ENCODE peak calls at places on chromosomes 6 and 20, in seven cellular contexts. S, L, F, G, M, I and J are unnamed samples.

GRCh38 chr6:65045801-65046200 is 661.2 kb downstream of the EYS start:
- DNase-seq in M (no peak), I (no peak), S (no peak), L (no peak), G (no peak), F (no peak), J (no peak)

GRCh38 chr6:11585426-11586016 is 48.0 kb downstream of the TMEM170B start:
- DNase-seq in M (no peak), F (no peak), G (peak; percentile 78), S (peak; percentile 63), I (peak; percentile 84), L (no peak), J (no peak)

GRCh38 chr20:43938932-43939761 is 24.5 kb downstream of the TOX2 start:
- DNase-seq in F (no peak), S (peak; percentile 100), L (no peak), G (peak; percentile 100), M (peak; percentile 76), I (peak; percentile 100), J (no peak)

GRCh38 chr20:2524435-2525272 is 11.7 kb upstream of the TMC2 start:
- DNase-seq in G (peak; percentile 79), I (peak; percentile 81), M (peak; percentile 93), S (peak; percentile 40), L (peak; percentile 95), F (peak; percentile 90), J (peak; percentile 98)

GRCh38 chr20:5731753-5732366 is 18.3 kb upstream of the SHLD1 start:
- DNase-seq in L (no peak), G (no peak), I (peak; percentile 28), S (no peak), M (no peak), F (no peak), J (no peak)

GRCh38 chr20:49037962-49038387 is 8.1 kb upstream of the CSE1L start:
- DNase-seq in G (no peak), L (no peak), I (peak; percentile 6), M (no peak), S (no peak), F (no peak), J (no peak)

GRCh38 chr20:7981374-7981773 is 38.2 kb downstream of the TMX4 start:
- DNase-seq in F (no peak), I (no peak), M (no peak), S (no peak), L (no peak), G (no peak), J (no peak)

GRCh38 chr6:134199848-134200606 is 117.9 kb downstream of the SGK1 start:
- DNase-seq in L (no peak), F (no peak), I (no peak), M (no peak), S (no peak), G (no peak), J (no peak)

GRCh38 chr6:121732641-121733040 is 297.2 kb downstream of the GJA1 start:
- DNase-seq in F (no peak), G (no peak), L (no peak), S (no peak), M (no peak), I (peak; percentile 27), J (no peak)

GRCh38 chr6:50520325-50520724 is 193.0 kb upstream of the TFAP2D start:
- DNase-seq in L (no peak), F (no peak), S (no peak), I (no peak), G (no peak), M (no peak), J (no peak)

GRCh38 chr20:62434098-62434497 is 6.8 kb upstream of the RBBP8NL start:
- DNase-seq in G (no peak), L (no peak), I (no peak), M (no peak), F (no peak), S (no peak), J (no peak)

GRCh38 chr20:62437430-62437829 is 10.1 kb upstream of the RBBP8NL start:
- DNase-seq in G (no peak), M (no peak), L (no peak), I (no peak), F (no peak), S (no peak), J (no peak)

GRCh38 chr20:62439218-62439617 is 11.9 kb upstream of the RBBP8NL start:
- DNase-seq in S (no peak), L (no peak), M (no peak), F (no peak), G (no peak), I (no peak), J (no peak)

GRCh38 chr20:62436692-62437091 is 9.4 kb upstream of the RBBP8NL start:
- DNase-seq in F (no peak), G (no peak), S (no peak), I (no peak), L (no peak), M (no peak), J (no peak)

DNA sequence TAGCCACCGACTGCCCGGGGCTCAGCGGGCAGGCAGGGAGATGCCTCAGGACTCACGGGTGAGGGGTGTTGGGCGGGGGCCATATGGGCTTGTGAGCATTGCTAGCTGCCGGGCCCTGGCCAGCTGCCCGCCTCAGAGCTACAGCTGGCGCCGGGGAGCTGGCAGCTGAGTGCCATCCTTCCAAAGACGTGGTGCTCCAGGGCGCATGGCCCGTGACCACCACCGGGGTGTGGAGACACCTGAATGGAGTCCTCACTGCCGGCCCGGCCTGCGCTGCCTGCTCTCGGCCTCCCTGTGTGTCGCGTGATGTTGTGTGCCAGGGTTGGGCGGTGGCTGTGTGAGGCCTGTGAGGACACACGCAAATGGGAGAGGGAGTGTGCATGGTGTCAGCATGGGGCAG is 10.6 kb upstream of the RBBP8NL start:
- DNase-seq in S (no peak), G (no peak), M (no peak), I (no peak), L (peak; percentile 31), F (no peak), J (no peak)
- TF ChIP-seq CTCF in S (no peak), G (no peak), M (no peak), I (no peak), L (no peak), F (no peak), J (no peak)

GRCh38 chr20:50380697-50381040 is 129.5 kb upstream of the PTPN1 start:
- DNase-seq in S (no peak), I (peak; percentile 54), M (no peak), G (peak; percentile 72), L (no peak), F (no peak), J (no peak)
- TF ChIP-seq CTCF in S (peak; percentile 63), I (peak; percentile 59), M (peak; percentile 55), G (peak; percentile 83), L (no peak), F (no peak), J (no peak)

GRCh38 chr6:33826537-33826936 is 22.7 kb upstream of the MLN start:
- DNase-seq in L (no peak), G (no peak), M (no peak), F (no peak), S (no peak), I (no peak), J (no peak)

GRCh38 chr6:33828764-33829731 is 25.2 kb upstream of the MLN start:
- DNase-seq in F (no peak), L (no peak), M (peak; percentile 21), I (no peak), G (no peak), S (no peak), J (no peak)

GRCh38 chr6:33828452-33828763 is 24.6 kb upstream of the MLN start:
- DNase-seq in L (no peak), S (no peak), M (no peak), G (no peak), I (no peak), F (no peak), J (no peak)

GRCh38 chr6:33830635-33831240 is 26.9 kb upstream of the MLN start:
- DNase-seq in I (no peak), F (no peak), L (no peak), M (peak; percentile 28), G (no peak), S (no peak), J (no peak)

DNA sequence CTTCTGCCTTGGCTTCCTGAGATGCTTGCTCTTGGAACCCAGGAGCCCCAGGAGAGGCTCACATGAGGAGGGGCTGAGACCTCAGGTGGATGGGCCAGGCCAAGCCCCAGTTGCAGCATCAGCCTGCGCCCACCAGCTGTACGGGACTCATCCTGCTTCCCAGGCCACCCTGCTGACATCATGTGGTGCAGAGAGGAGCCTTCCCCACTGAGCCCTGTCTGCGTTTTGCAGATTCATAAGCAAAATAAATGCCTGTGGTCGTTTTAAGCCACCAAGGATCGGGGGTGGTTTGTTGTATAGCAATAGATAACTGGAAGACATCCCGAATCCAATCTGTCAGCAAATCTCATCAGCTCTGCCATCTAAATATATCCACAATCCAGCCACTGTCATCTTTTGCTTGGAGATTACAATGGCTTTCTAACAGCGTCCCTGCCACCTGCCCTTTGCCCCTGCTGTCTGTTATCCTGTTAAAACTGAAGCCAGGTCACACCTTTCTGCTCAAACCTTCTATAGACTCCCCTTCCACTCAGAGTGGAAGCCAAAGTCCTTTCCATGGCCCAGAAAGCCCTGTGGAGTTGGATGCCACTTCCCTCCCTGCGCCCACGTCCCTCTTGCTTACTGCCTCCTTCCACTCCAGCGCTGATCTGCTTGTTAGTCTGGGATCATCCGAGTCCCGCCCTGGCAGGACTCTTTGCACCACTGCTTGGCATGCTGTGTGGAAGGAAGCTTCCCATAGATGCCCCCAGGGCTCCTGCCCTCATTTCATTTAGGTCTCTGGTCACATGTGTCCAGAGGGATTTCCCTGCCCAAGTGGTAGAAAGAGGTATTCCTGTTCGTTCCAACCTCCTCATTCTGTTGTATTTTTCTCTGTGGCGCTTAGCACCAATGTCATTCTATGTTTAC is 24.0 kb upstream of the MLN start:
- DNase-seq in I (no peak), S (no peak), F (no peak), M (peak; percentile 38), G (no peak), L (no peak), J (no peak)
- TF ChIP-seq CTCF in I (no peak), S (no peak), F (no peak), M (no peak), G (no peak), L (no peak), J (no peak)

GRCh38 chr6:166307082-166307980 is 861 bp downstream of the PRR18 start:
- DNase-seq in S (no peak), G (no peak), F (no peak), I (no peak), L (peak; percentile 70), M (no peak), J (peak; percentile 43)

GRCh38 chr6:166310634-166311033 is 2.4 kb upstream of the PRR18 start:
- DNase-seq in G (no peak), I (no peak), L (no peak), F (peak; percentile 31), S (no peak), M (no peak), J (no peak)

GRCh38 chr6:166307981-166308768 is at the start of gene PRR18:
- DNase-seq in L (peak; percentile 42), M (no peak), I (no peak), F (no peak), G (no peak), S (no peak), J (no peak)

GRCh38 chr6:166308769-166309589 is 787 bp upstream of the PRR18 start:
- DNase-seq in F (no peak), M (no peak), S (no peak), G (no peak), L (no peak), I (no peak), J (no peak)

DNA sequence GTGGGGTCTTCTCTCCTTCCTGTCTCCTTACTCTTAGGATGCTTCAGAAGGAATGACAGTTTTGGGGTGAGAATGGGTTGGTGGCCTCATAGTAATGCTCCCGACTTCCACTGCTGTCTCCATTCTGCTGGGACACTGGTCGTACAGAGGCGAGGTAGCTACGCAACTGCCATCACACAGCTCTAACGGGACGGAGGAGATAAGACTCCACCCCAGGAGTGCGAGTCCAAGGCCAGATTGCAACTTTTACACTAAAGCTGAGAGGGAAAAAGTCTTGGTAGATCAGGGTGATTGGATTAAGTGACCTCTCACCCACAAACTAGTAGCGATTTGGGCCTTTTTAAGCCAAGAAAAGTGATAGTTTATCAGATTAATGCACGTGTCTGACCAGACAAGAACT is 1.8 kb upstream of the PRR18 start:
- DNase-seq in M (no peak), G (no peak), I (no peak), L (no peak), S (no peak), F (no peak), J (no peak)
- TF ChIP-seq CTCF in M (no peak), G (no peak), I (no peak), L (no peak), S (no peak), F (no peak), J (no peak)